ENCODE peak calls at places on chromosomes 4 and X, in eight cellular contexts. K is KBM-7, J is kidney tubule cell, Y is cerebellar cortex, U is cardiac fibroblast, Z is H4, I is H7, A is anterior cingulate cortex. R is an unnamed sample.

GRCh38 chr4:173735055-173735454 is 205.0 kb upstream of the HAND2 start:
- DNase-seq in K (no peak), J (no peak), Y (no peak), U (peak), Z (no peak), I (no peak), A (no peak), R (no peak)

GRCh38 chr4:39178706-39179105 is 3.6 kb upstream of the WDR19 start:
- DNase-seq in K (no peak), J (no peak), Y (no peak), U (no peak), Z (no peak), I (no peak), A (no peak), R (no peak)

GRCh38 chr4:4618846-4619245 is 77.0 kb upstream of the STX18 start:
- DNase-seq in K (no peak), J (no peak), Y (peak), U (peak), Z (no peak), I (no peak), A (peak), R (no peak)

GRCh38 chr4:125368684-125369083 is 53.9 kb downstream of the FAT4 start:
- DNase-seq in K (no peak), J (peak), Y (no peak), U (peak), Z (peak), I (no peak), A (no peak), R (no peak)

GRCh38 chr4:129328176-129328575 is 232.2 kb downstream of the C4orf33 start:
- DNase-seq in K (no peak), J (peak), Y (no peak), U (no peak), Z (no peak), I (no peak), A (no peak), R (no peak)

GRCh38 chr4:82437285-82438005 is 7.1 kb downstream of the ENOPH1 start:
- DNase-seq in K (no peak), J (peak), Y (no peak), U (peak), Z (no peak), I (peak), A (no peak), R (peak)

GRCh38 chrX:123745511-123745910 is 12.7 kb upstream of the THOC2 start:
- DNase-seq in K (no peak), J (no peak), Y (no peak), U (no peak), Z (no peak), I (no peak), A (no peak), R (no peak)

GRCh38 chrX:135477576-135477975 is 42.9 kb upstream of the INTS6L start:
- DNase-seq in K (peak), J (peak), Y (peak), U (peak), Z (peak), I (peak), A (peak), R (peak)

GRCh38 chrX:132292753-132293152 is 73.5 kb upstream of the RAP2C start:
- DNase-seq in K (peak), J (peak), Y (peak), U (peak), Z (peak), I (peak), A (no peak), R (peak)

GRCh38 chr4:7775396-7775795 is 164.3 kb downstream of the AFAP1 start:
- DNase-seq in K (no peak), J (no peak), Y (no peak), U (no peak), Z (no peak), I (no peak), A (no peak), R (no peak)